ENCODE peak calls at places on chromosome 3, in six cellular contexts. N is esophagus muscularis mucosa, H is heart left ventricle, X is body of pancreas, I is ovary, A is K562. M is an unnamed sample.
A peak's percentile ranks its signal among the peaks of the same experiment; 100 is the strongest.

GRCh38 chr3:170327040-170327808 is 30.3 kb upstream of the SKIL start:
- DNase-seq in N (peak; percentile 80), H (no peak), X (no peak), I (no peak), A (no peak), M (no peak)

GRCh38 chr3:195187609-195188529 is 83.1 kb downstream of the XXYLT1 start:
- DNase-seq in N (no peak), H (no peak), X (no peak), I (no peak), A (no peak), M (no peak)

GRCh38 chr3:10434144-10434937 is 71.0 kb downstream of the ATP2B2 start:
- DNase-seq in N (no peak), H (no peak), X (no peak), I (no peak), A (no peak), M (no peak)

GRCh38 chr3:50189274-50189673 is 2.1 kb upstream of the GNAT1 start:
- DNase-seq in N (no peak), H (no peak), X (peak; percentile 80), I (peak; percentile 68), A (peak; percentile 50), M (peak; percentile 61)

GRCh38 chr3:155963557-155963956 is 93.1 kb downstream of the GMPS start:
- DNase-seq in N (no peak), H (no peak), X (no peak), I (no peak), A (no peak), M (no peak)

GRCh38 chr3:152355744-152356665 is 87.3 kb downstream of the MBNL1 start:
- DNase-seq in N (no peak), H (no peak), X (no peak), I (no peak), A (no peak), M (no peak)

GRCh38 chr3:50211930-50212329 is 6.9 kb downstream of the SLC38A3 start:
- DNase-seq in N (no peak), H (no peak), X (no peak), I (no peak), A (no peak), M (no peak)

GRCh38 chr3:195179782-195180489 is 91.0 kb downstream of the XXYLT1 start:
- DNase-seq in N (no peak), H (no peak), X (no peak), I (no peak), A (no peak), M (no peak)

GRCh38 chr3:124364230-124365022 is 365.8 kb upstream of the UMPS start:
- DNase-seq in N (no peak), H (no peak), X (no peak), I (no peak), A (no peak), M (no peak)

GRCh38 chr3:193778676-193779075 is 185.7 kb downstream of the OPA1 start:
- DNase-seq in N (no peak), H (no peak), X (no peak), I (no peak), A (no peak), M (no peak)

GRCh38 chr3:71101014-71101413 is 482.5 kb downstream of the FOXP1 start:
- DNase-seq in N (no peak), H (no peak), X (no peak), I (no peak), A (no peak), M (no peak)

GRCh38 chr3:78941587-78941986 is 826.2 kb downstream of the ROBO1 start:
- DNase-seq in N (no peak), H (no peak), X (no peak), I (no peak), A (no peak), M (no peak)

GRCh38 chr3:183265157-183265642 is 12.1 kb downstream of the B3GNT5 start:
- DNase-seq in N (no peak), H (no peak), X (peak; percentile 27), I (no peak), A (no peak), M (no peak)

GRCh38 chr3:183268361-183268760 is 15.3 kb downstream of the B3GNT5 start:
- DNase-seq in N (no peak), H (no peak), X (no peak), I (no peak), A (no peak), M (no peak)

GRCh38 chr3:183266454-183266853 is 13.4 kb downstream of the B3GNT5 start:
- DNase-seq in N (no peak), H (no peak), X (no peak), I (no peak), A (no peak), M (no peak)

GRCh38 chr3:183265713-183266417 is 12.8 kb downstream of the B3GNT5 start:
- DNase-seq in N (no peak), H (no peak), X (peak; percentile 51), I (no peak), A (no peak), M (no peak)

DNA sequence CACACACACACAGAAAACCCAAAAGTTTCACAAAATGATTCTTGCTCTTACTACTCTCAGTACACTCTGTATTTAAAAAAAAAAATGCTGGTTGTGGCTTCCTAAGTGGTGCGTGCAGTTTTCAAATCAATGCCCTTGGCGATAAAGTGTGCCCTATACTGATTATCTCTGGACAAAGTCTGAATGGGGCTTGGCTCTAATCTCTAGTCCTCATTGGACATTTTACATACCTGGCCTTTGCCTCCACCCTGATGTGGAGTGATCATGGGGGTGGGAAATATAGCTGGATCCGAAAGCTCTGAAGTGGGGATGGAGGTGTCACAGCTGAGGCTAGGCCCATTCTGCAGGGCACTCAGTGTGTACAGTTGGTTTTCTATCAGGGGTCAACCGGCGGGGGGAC is 14.1 kb downstream of the B3GNT5 start:
- DNase-seq in N (no peak), H (no peak), X (no peak), I (no peak), A (no peak), M (no peak)
- TF ChIP-seq POLR2A in N (no peak), H (no peak), X (no peak), I (no peak), A (no peak), M (no peak)

DNA sequence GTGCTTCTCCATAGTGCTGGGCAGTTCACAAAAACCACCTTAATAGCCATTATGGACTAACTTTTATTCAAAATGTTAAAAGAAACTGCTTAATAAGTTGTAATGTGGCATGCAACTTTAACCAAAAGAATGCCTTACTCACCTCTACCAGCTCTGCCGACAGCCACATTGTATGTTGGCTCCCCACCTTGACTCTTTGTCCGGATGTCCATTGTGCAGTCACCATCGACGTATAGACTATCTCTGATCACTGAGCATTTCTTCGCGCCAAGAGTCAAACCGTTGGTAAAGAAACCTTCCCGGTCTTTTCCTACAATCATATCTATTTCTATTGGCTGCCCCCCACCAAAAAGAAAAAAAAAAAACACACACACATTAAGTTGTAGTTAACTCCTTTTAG is 2.5 kb downstream of the PFN2 start:
- DNase-seq in N (no peak), H (no peak), X (no peak), I (no peak), A (no peak), M (no peak)
- H3K4me3 ChIP-seq in N (peak overlapping the region; percentile 98), H (peak overlapping the region; percentile 69), X (no peak overlapping the region), I (no peak overlapping the region), A (no peak overlapping the region), M (no peak overlapping the region)

GRCh38 chr3:127013758-127014535 is 31.0 kb downstream of the PLXNA1 start:
- DNase-seq in N (no peak), H (no peak), X (no peak), I (no peak), A (no peak), M (no peak)

GRCh38 chr3:127013196-127013595 is 30.3 kb downstream of the PLXNA1 start:
- DNase-seq in N (no peak), H (no peak), X (no peak), I (no peak), A (no peak), M (no peak)

GRCh38 chr3:127012091-127012490 is 29.2 kb downstream of the PLXNA1 start:
- DNase-seq in N (no peak), H (no peak), X (no peak), I (no peak), A (no peak), M (no peak)

GRCh38 chr3:127009531-127009930 is 26.6 kb downstream of the PLXNA1 start:
- DNase-seq in N (no peak), H (no peak), X (no peak), I (no peak), A (no peak), M (no peak)

GRCh38 chr3:127011270-127011992 is 28.5 kb downstream of the PLXNA1 start:
- DNase-seq in N (no peak), H (no peak), X (no peak), I (no peak), A (no peak), M (no peak)
- TF ChIP-seq POLR2A in N (no peak), H (no peak), X (no peak), I (no peak), A (no peak), M (no peak)

DNA sequence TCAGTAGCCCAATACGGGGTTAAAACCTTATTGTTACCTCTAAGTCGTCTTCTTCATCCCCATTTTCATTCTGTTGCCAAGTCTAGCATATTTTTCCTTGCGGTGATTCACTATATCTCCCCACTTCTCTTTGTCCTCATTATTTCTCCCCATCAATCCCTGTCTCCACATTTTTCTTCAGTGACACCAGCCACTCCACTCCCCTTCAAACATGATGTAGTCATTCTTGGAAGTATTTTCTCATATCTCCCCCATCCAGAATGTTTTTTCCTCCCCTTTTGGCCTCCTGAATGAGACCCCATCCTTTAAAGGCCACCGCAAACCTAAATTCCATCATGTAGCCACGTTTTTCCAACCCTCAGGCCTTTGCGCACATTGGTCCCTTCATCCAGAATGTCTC is 105.9 kb downstream of the TOP2B start:
- DNase-seq in N (no peak), H (no peak), X (no peak), I (no peak), A (no peak), M (no peak)
- H3K4me3 ChIP-seq in N (no peak overlapping the region), H (no peak overlapping the region), X (no peak overlapping the region), I (no peak overlapping the region), A (no peak overlapping the region), M (no peak overlapping the region)